ENCODE peak calls at places on chromosomes 11 and 22, in seven cellular contexts. One of them, this sample, is unnamed.

GRCh38 chr22:35792501-35792900 is 74.8 kb downstream of the APOL5 start:
- ATAC-seq in HepG2: no peak
- ATAC-seq in HCT116: no peak
- ATAC-seq in GM12878: no peak
- ATAC-seq in K562: no peak
- ATAC-seq in GM23338: no peak
- ATAC-seq in upper lobe of left lung: no peak
- ATAC-seq in this sample: no peak

GRCh38 chr11:58564226-58564625 is 11.4 kb downstream of the LPXN start:
- ATAC-seq in GM12878: no peak
- ATAC-seq in HepG2: no peak
- ATAC-seq in GM23338: no peak
- ATAC-seq in K562: no peak
- ATAC-seq in HCT116: no peak
- ATAC-seq in upper lobe of left lung: no peak
- ATAC-seq in this sample: no peak

GRCh38 chr11:100923555-100923954 is 206.1 kb downstream of the PGR start:
- ATAC-seq in GM23338: no peak
- ATAC-seq in HepG2: no peak
- ATAC-seq in upper lobe of left lung: no peak
- ATAC-seq in GM12878: no peak
- ATAC-seq in HCT116: no peak
- ATAC-seq in K562: no peak
- ATAC-seq in this sample: peak; percentile 43

GRCh38 chr11:68816917-68817419 is 24.7 kb downstream of the CPT1A start:
- ATAC-seq in HepG2: no peak
- ATAC-seq in GM23338: no peak
- ATAC-seq in upper lobe of left lung: peak; percentile 11
- ATAC-seq in HCT116: no peak
- ATAC-seq in K562: no peak
- ATAC-seq in GM12878: no peak
- ATAC-seq in this sample: no peak

GRCh38 chr11:47791774-47792173 is 24.6 kb upstream of the FNBP4 start:
- ATAC-seq in K562: no peak
- ATAC-seq in upper lobe of left lung: no peak
- ATAC-seq in GM12878: no peak
- ATAC-seq in HCT116: no peak
- ATAC-seq in GM23338: no peak
- ATAC-seq in HepG2: no peak
- ATAC-seq in this sample: no peak

GRCh38 chr11:11380883-11381282 is 27.8 kb upstream of the CSNK2A3 start:
- ATAC-seq in GM12878: no peak
- ATAC-seq in upper lobe of left lung: no peak
- ATAC-seq in HepG2: no peak
- ATAC-seq in HCT116: no peak
- ATAC-seq in GM23338: no peak
- ATAC-seq in K562: no peak
- ATAC-seq in this sample: no peak

GRCh38 chr11:7495997-7496545 is 10.8 kb downstream of the OLFML1 start:
- ATAC-seq in HCT116: no peak
- ATAC-seq in HepG2: no peak
- ATAC-seq in GM12878: peak; percentile 91
- ATAC-seq in K562: no peak
- ATAC-seq in GM23338: no peak
- ATAC-seq in upper lobe of left lung: peak; percentile 62
- ATAC-seq in this sample: peak; percentile 72

GRCh38 chr11:17350455-17351170 is 987 bp upstream of the NCR3LG1 start:
- ATAC-seq in HepG2: no peak
- ATAC-seq in upper lobe of left lung: no peak
- ATAC-seq in K562: no peak
- ATAC-seq in GM23338: no peak
- ATAC-seq in GM12878: no peak
- ATAC-seq in HCT116: no peak
- ATAC-seq in this sample: no peak

GRCh38 chr11:132080121-132080520 is 709.7 kb downstream of the NTM start:
- ATAC-seq in HCT116: no peak
- ATAC-seq in HepG2: no peak
- ATAC-seq in upper lobe of left lung: no peak
- ATAC-seq in GM23338: no peak
- ATAC-seq in K562: no peak
- ATAC-seq in GM12878: no peak
- ATAC-seq in this sample: no peak

GRCh38 chr11:125429174-125429707 is 66.8 kb downstream of the FEZ1 start:
- ATAC-seq in K562: peak; percentile 80
- ATAC-seq in GM23338: peak; percentile 75
- ATAC-seq in HCT116: peak; percentile 78
- ATAC-seq in upper lobe of left lung: no peak
- ATAC-seq in GM12878: peak; percentile 83
- ATAC-seq in HepG2: peak; percentile 68
- ATAC-seq in this sample: no peak

GRCh38 chr11:30143098-30143705 is 87.6 kb upstream of the FSHB start:
- ATAC-seq in upper lobe of left lung: no peak
- ATAC-seq in HCT116: peak; percentile 67
- ATAC-seq in HepG2: peak; percentile 68
- ATAC-seq in GM12878: peak; percentile 85
- ATAC-seq in K562: peak; percentile 62
- ATAC-seq in GM23338: peak; percentile 85
- ATAC-seq in this sample: no peak

GRCh38 chr11:27355575-27356104 is 7.4 kb downstream of the CCDC34 start:
- ATAC-seq in GM23338: no peak
- ATAC-seq in upper lobe of left lung: no peak
- ATAC-seq in HepG2: no peak
- ATAC-seq in K562: no peak
- ATAC-seq in GM12878: no peak
- ATAC-seq in HCT116: no peak
- ATAC-seq in this sample: no peak

GRCh38 chr11:61602775-61603569 is 22.1 kb upstream of the SYT7 start:
- ATAC-seq in HCT116: peak; percentile 85
- ATAC-seq in upper lobe of left lung: peak; percentile 30
- ATAC-seq in GM23338: no peak
- ATAC-seq in GM12878: no peak
- ATAC-seq in K562: peak; percentile 77
- ATAC-seq in HepG2: no peak
- ATAC-seq in this sample: peak; percentile 92

GRCh38 chr11:108818971-108819370 is 154.1 kb downstream of the DDX10 start:
- ATAC-seq in GM12878: no peak
- ATAC-seq in upper lobe of left lung: no peak
- ATAC-seq in GM23338: no peak
- ATAC-seq in HCT116: no peak
- ATAC-seq in HepG2: no peak
- ATAC-seq in K562: no peak
- ATAC-seq in this sample: no peak

GRCh38 chr11:95916049-95916448 is 7.9 kb downstream of the MTMR2 start:
- ATAC-seq in HCT116: no peak
- ATAC-seq in K562: no peak
- ATAC-seq in upper lobe of left lung: no peak
- ATAC-seq in GM12878: no peak
- ATAC-seq in GM23338: no peak
- ATAC-seq in HepG2: no peak
- ATAC-seq in this sample: no peak

GRCh38 chr11:12693485-12694181 is 19.4 kb downstream of the TEAD1 start:
- ATAC-seq in GM23338: peak; percentile 18
- ATAC-seq in upper lobe of left lung: peak; percentile 84
- ATAC-seq in K562: peak; percentile 25
- ATAC-seq in HCT116: peak; percentile 83
- ATAC-seq in GM12878: no peak
- ATAC-seq in HepG2: peak; percentile 47
- ATAC-seq in this sample: peak; percentile 83

GRCh38 chr11:62181097-62181496 is 8.9 kb upstream of the SCGB1D1 start:
- ATAC-seq in HepG2: no peak
- ATAC-seq in GM23338: no peak
- ATAC-seq in GM12878: no peak
- ATAC-seq in upper lobe of left lung: no peak
- ATAC-seq in HCT116: no peak
- ATAC-seq in K562: no peak
- ATAC-seq in this sample: no peak

GRCh38 chr11:108253176-108253575 is 30.3 kb downstream of the ATM start:
- ATAC-seq in upper lobe of left lung: no peak
- ATAC-seq in K562: no peak
- ATAC-seq in GM23338: no peak
- ATAC-seq in HepG2: no peak
- ATAC-seq in GM12878: no peak
- ATAC-seq in HCT116: no peak
- ATAC-seq in this sample: no peak

GRCh38 chr22:29994941-29995340 is 85.3 kb upstream of the HORMAD2 start:
- ATAC-seq in K562: peak; percentile 79
- ATAC-seq in upper lobe of left lung: no peak
- ATAC-seq in HepG2: peak; percentile 53
- ATAC-seq in HCT116: no peak
- ATAC-seq in GM23338: no peak
- ATAC-seq in GM12878: no peak
- ATAC-seq in this sample: no peak

DNA sequence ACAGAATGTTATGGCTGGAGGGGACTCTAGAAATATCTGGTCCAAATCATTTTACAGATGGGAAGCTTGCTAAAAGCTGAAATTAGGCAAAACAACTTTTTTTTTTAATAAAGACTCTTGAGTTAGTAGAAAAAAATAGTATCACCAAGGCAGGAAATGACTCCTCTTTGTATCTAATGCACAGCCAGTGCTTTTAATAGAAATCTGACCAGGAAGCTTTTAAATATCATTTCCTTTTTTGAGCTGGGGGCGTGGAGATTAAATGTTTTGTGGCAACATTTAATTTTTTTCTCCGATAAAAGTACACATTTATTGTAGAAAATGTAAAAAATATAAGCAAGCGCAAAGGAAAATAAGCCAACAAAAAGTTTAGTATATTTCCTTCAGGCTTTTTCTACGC is 22.5 kb downstream of the TRAF6 start:
- ATAC-seq in upper lobe of left lung: no peak
- ATAC-seq in HepG2: no peak
- ATAC-seq in GM12878: no peak
- ATAC-seq in K562: no peak
- ATAC-seq in GM23338: no peak
- ATAC-seq in HCT116: no peak
- ATAC-seq in this sample: no peak
- H3K27ac ChIP-seq in upper lobe of left lung: peak overlapping the region; percentile 59
- H3K27ac ChIP-seq in HepG2: no peak overlapping the region
- H3K27ac ChIP-seq in GM12878: no peak overlapping the region
- H3K27ac ChIP-seq in K562: no peak overlapping the region
- H3K27ac ChIP-seq in GM23338: no peak overlapping the region
- H3K27ac ChIP-seq in HCT116: no peak overlapping the region
- H3K27ac ChIP-seq in this sample: peak overlapping the region; percentile 23

GRCh38 chr22:40714514-40714966 is 35.3 kb downstream of the MCHR1 start:
- ATAC-seq in HepG2: peak; percentile 15
- ATAC-seq in GM23338: peak; percentile 59
- ATAC-seq in GM12878: no peak
- ATAC-seq in HCT116: no peak
- ATAC-seq in upper lobe of left lung: no peak
- ATAC-seq in K562: no peak
- ATAC-seq in this sample: no peak
- TF ChIP-seq POLR2AphosphoS5 in HepG2: no peak
- TF ChIP-seq POLR2AphosphoS5 in GM23338: no peak
- TF ChIP-seq POLR2AphosphoS5 in GM12878: no peak
- TF ChIP-seq POLR2AphosphoS5 in HCT116: no peak
- TF ChIP-seq POLR2AphosphoS5 in upper lobe of left lung: no peak
- TF ChIP-seq POLR2AphosphoS5 in K562: no peak
- TF ChIP-seq POLR2AphosphoS5 in this sample: no peak

GRCh38 chr11:64694821-64695365 is 28.1 kb downstream of the NRXN2 start:
- ATAC-seq in HCT116: no peak
- ATAC-seq in upper lobe of left lung: no peak
- ATAC-seq in HepG2: no peak
- ATAC-seq in K562: no peak
- ATAC-seq in GM23338: peak; percentile 89
- ATAC-seq in GM12878: peak; percentile 96
- ATAC-seq in this sample: no peak
- H3K4me3 ChIP-seq in HCT116: no peak overlapping the region
- H3K4me3 ChIP-seq in upper lobe of left lung: no peak overlapping the region
- H3K4me3 ChIP-seq in HepG2: no peak overlapping the region
- H3K4me3 ChIP-seq in K562: no peak overlapping the region
- H3K4me3 ChIP-seq in GM23338: no peak overlapping the region
- H3K4me3 ChIP-seq in GM12878: no peak overlapping the region
- H3K4me3 ChIP-seq in this sample: no peak overlapping the region

GRCh38 chr22:19980766-19981165 is 35.9 kb downstream of the ARVCF start:
- ATAC-seq in HepG2: no peak
- ATAC-seq in K562: no peak
- ATAC-seq in upper lobe of left lung: no peak
- ATAC-seq in GM23338: no peak
- ATAC-seq in GM12878: no peak
- ATAC-seq in HCT116: no peak
- ATAC-seq in this sample: no peak
- H3K27ac ChIP-seq in HepG2: no peak overlapping the region
- H3K27ac ChIP-seq in K562: no peak overlapping the region
- H3K27ac ChIP-seq in upper lobe of left lung: no peak overlapping the region
- H3K27ac ChIP-seq in GM23338: no peak overlapping the region
- H3K27ac ChIP-seq in GM12878: no peak overlapping the region
- H3K27ac ChIP-seq in HCT116: no peak overlapping the region
- H3K27ac ChIP-seq in this sample: no peak overlapping the region

GRCh38 chr11:76629133-76629852 is 41.3 kb downstream of the LRRC32 start:
- ATAC-seq in upper lobe of left lung: peak; percentile 73
- ATAC-seq in HCT116: no peak
- ATAC-seq in K562: no peak
- ATAC-seq in GM12878: peak; percentile 65
- ATAC-seq in HepG2: peak; percentile 24
- ATAC-seq in GM23338: no peak
- ATAC-seq in this sample: peak; percentile 81
- TF ChIP-seq POLR2AphosphoS5 in upper lobe of left lung: peak; percentile 95
- TF ChIP-seq POLR2AphosphoS5 in HCT116: no peak
- TF ChIP-seq POLR2AphosphoS5 in K562: no peak
- TF ChIP-seq POLR2AphosphoS5 in GM12878: no peak
- TF ChIP-seq POLR2AphosphoS5 in HepG2: no peak
- TF ChIP-seq POLR2AphosphoS5 in GM23338: no peak
- TF ChIP-seq POLR2AphosphoS5 in this sample: peak; percentile 57

GRCh38 chr11:120188371-120188770 is 22.5 kb upstream of the OAF start:
- ATAC-seq in GM12878: no peak
- ATAC-seq in HepG2: no peak
- ATAC-seq in upper lobe of left lung: no peak
- ATAC-seq in HCT116: no peak
- ATAC-seq in K562: no peak
- ATAC-seq in GM23338: no peak
- ATAC-seq in this sample: no peak

GRCh38 chr11:120186408-120186798 is 24.4 kb upstream of the OAF start:
- ATAC-seq in HepG2: no peak
- ATAC-seq in GM12878: no peak
- ATAC-seq in K562: no peak
- ATAC-seq in upper lobe of left lung: no peak
- ATAC-seq in HCT116: no peak
- ATAC-seq in GM23338: no peak
- ATAC-seq in this sample: no peak

GRCh38 chr11:120185678-120186407 is 25.0 kb upstream of the OAF start:
- ATAC-seq in upper lobe of left lung: no peak
- ATAC-seq in GM23338: no peak
- ATAC-seq in HepG2: no peak
- ATAC-seq in K562: no peak
- ATAC-seq in GM12878: peak; percentile 20
- ATAC-seq in HCT116: no peak
- ATAC-seq in this sample: no peak

GRCh38 chr11:120184946-120185677 is 25.7 kb upstream of the OAF start:
- ATAC-seq in HepG2: peak; percentile 78
- ATAC-seq in GM12878: no peak
- ATAC-seq in HCT116: no peak
- ATAC-seq in GM23338: no peak
- ATAC-seq in upper lobe of left lung: no peak
- ATAC-seq in K562: no peak
- ATAC-seq in this sample: peak; percentile 78

GRCh38 chr11:120186799-120187591 is 23.8 kb upstream of the OAF start:
- ATAC-seq in upper lobe of left lung: no peak
- ATAC-seq in HCT116: no peak
- ATAC-seq in GM12878: peak; percentile 84
- ATAC-seq in HepG2: peak; percentile 31
- ATAC-seq in K562: no peak
- ATAC-seq in GM23338: no peak
- ATAC-seq in this sample: no peak
- H3K4me3 ChIP-seq in upper lobe of left lung: no peak overlapping the region
- H3K4me3 ChIP-seq in HCT116: no peak overlapping the region
- H3K4me3 ChIP-seq in GM12878: no peak overlapping the region
- H3K4me3 ChIP-seq in HepG2: no peak overlapping the region
- H3K4me3 ChIP-seq in K562: no peak overlapping the region
- H3K4me3 ChIP-seq in GM23338: no peak overlapping the region
- H3K4me3 ChIP-seq in this sample: no peak overlapping the region

GRCh38 chr11:15451713-15452112 is 337.0 kb downstream of the INSC start:
- ATAC-seq in K562: no peak
- ATAC-seq in GM12878: no peak
- ATAC-seq in upper lobe of left lung: no peak
- ATAC-seq in HCT116: no peak
- ATAC-seq in GM23338: no peak
- ATAC-seq in HepG2: no peak
- ATAC-seq in this sample: no peak
- H3K27ac ChIP-seq in K562: no peak overlapping the region
- H3K27ac ChIP-seq in GM12878: no peak overlapping the region
- H3K27ac ChIP-seq in upper lobe of left lung: no peak overlapping the region
- H3K27ac ChIP-seq in HCT116: no peak overlapping the region
- H3K27ac ChIP-seq in GM23338: no peak overlapping the region
- H3K27ac ChIP-seq in HepG2: no peak overlapping the region
- H3K27ac ChIP-seq in this sample: no peak overlapping the region